ENCODE peak calls at places on chromosomes 16 and 17, in eight cellular contexts. D, G, P, F, T, A, U and O are unnamed samples. For H3K9me3, the result is how much of the 10 kb centered on the place peaks cover.

GRCh38 chr16:68469728-68470460 is 21.6 kb upstream of the SMPD3 start:
- DNase-seq in D (no peak), U (no peak), F (no peak), P (no peak), T (no peak), A (no peak), G (no peak), O (no peak)

GRCh38 chr17:61247438-61247837 is 152.2 kb upstream of the TBX2 start:
- DNase-seq in T (no peak), F (no peak), P (no peak), G (no peak), D (no peak), U (no peak), A (no peak), O (no peak)

GRCh38 chr17:66573078-66573477 is 261.8 kb upstream of the CACNG5 start:
- DNase-seq in F (no peak), D (no peak), T (no peak), P (no peak), A (no peak), U (no peak), G (no peak), O (no peak)

GRCh38 chr16:50977064-50977621 is 173.9 kb downstream of the SALL1 start:
- DNase-seq in G (no peak), U (no peak), T (no peak), D (no peak), F (no peak), P (no peak), A (no peak), O (no peak)

GRCh38 chr17:17840751-17841591 is 4.2 kb upstream of the SREBF1 start:
- DNase-seq in P (no peak), U (peak), G (no peak), A (no peak), F (no peak), T (no peak), D (no peak), O (no peak)

GRCh38 chr16:8850279-8850885 is 18.4 kb downstream of the CARHSP1 start:
- DNase-seq in U (no peak), F (peak), A (no peak), T (peak), P (no peak), G (no peak), D (no peak), O (no peak)

GRCh38 chr17:47998044-47998443 is 27.1 kb downstream of the CDK5RAP3 start:
- DNase-seq in U (no peak), D (no peak), T (no peak), A (no peak), F (no peak), G (no peak), P (no peak), O (no peak)

GRCh38 chr17:58081641-58082340 is 1.4 kb upstream of the DYNLL2 start:
- DNase-seq in A (no peak), T (no peak), G (peak), D (no peak), F (no peak), U (no peak), P (no peak), O (no peak)

GRCh38 chr17:64774888-64775600 is 112.9 kb upstream of the SMURF2 start:
- DNase-seq in F (no peak), G (no peak), T (no peak), A (no peak), P (no peak), U (no peak), D (no peak), O (no peak)

GRCh38 chr17:66964930-66965800 is 658 bp downstream of the CACNG4 start:
- DNase-seq in D (no peak), U (no peak), A (no peak), G (no peak), F (no peak), T (no peak), P (no peak), O (no peak)

GRCh38 chr17:82167028-82167427 is 45.6 kb downstream of the CCDC57 start:
- DNase-seq in U (no peak), F (no peak), A (no peak), D (no peak), G (no peak), P (no peak), T (no peak), O (no peak)

GRCh38 chr16:80375973-80376372 is 164.8 kb upstream of the DYNLRB2 start:
- DNase-seq in U (no peak), A (no peak), F (no peak), G (no peak), D (no peak), P (no peak), T (no peak), O (no peak)

GRCh38 chr17:18139949-18140348 is 31.4 kb downstream of the MYO15A start:
- DNase-seq in D (no peak), F (no peak), P (no peak), U (no peak), A (no peak), T (no peak), G (no peak), O (no peak)

GRCh38 chr17:31391496-31391949 is at the start of gene RAB11FIP4:
- DNase-seq in T (peak), F (no peak), D (no peak), G (no peak), P (no peak), U (peak), A (no peak), O (no peak)

GRCh38 chr17:66855204-66855603 is 20.3 kb downstream of the CACNG5 start:
- DNase-seq in G (no peak), A (no peak), D (peak), F (no peak), T (no peak), P (no peak), U (no peak), O (no peak)

GRCh38 chr17:39244016-39244599 is 18.4 kb upstream of the STAC2 start:
- DNase-seq in G (no peak), U (no peak), D (no peak), F (no peak), A (no peak), P (no peak), T (no peak), O (no peak)

GRCh38 chr17:17824780-17825614 is 11.8 kb downstream of the SREBF1 start:
- DNase-seq in T (no peak), U (peak), A (no peak), P (no peak), G (no peak), D (no peak), F (no peak), O (no peak)

GRCh38 chr17:39705786-39706348 is 6.0 kb downstream of the ERBB2 start:
- DNase-seq in G (peak), U (no peak), D (no peak), T (no peak), P (no peak), A (no peak), F (peak), O (no peak)

GRCh38 chr17:4908301-4908700 is 5.4 kb upstream of the CHRNE start:
- DNase-seq in U (no peak), D (no peak), F (no peak), P (no peak), T (no peak), G (no peak), A (no peak), O (no peak)

GRCh38 chr17:27066315-27066714 is 227.6 kb upstream of the WSB1 start:
- DNase-seq in G (no peak), P (no peak), A (no peak), D (no peak), T (no peak), F (no peak), U (no peak), O (no peak)
- H3K9me3 ChIP-seq in G (under half), P (under half), A (under half), D (under half), T (under half), F (under half), U (under half), O (under half)

DNA sequence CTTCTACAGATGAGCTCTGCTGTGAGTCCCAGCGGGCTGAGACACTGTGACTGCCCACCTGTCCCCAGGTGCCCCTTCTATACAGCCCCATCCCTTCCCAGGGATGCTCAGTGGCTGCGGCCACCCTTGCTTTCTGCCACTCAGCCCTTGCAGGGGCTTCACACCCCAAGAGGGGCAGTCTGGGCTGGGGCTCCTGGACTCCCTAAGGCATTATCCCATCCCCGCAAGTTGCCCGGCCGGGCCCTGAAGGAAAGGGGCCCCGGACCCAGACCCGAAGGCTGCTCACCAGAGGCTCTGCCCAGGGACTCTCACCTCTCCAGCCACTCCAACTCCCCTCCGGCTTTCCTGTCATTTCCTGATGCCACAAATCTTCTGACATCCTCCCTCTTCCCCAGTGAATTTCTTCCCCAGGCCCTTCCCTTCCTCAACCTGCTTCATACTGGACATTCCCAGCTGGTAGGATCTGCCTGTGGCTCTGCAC is 88.5 kb upstream of the TOB1 start:
- DNase-seq in D (no peak), P (no peak), T (no peak), G (no peak), U (no peak), F (no peak), A (no peak), O (no peak)
- H3K9me3 ChIP-seq in D (under half), P (under half), T (under half), G (under half), U (under half), F (under half), A (under half), O (under half)

DNA sequence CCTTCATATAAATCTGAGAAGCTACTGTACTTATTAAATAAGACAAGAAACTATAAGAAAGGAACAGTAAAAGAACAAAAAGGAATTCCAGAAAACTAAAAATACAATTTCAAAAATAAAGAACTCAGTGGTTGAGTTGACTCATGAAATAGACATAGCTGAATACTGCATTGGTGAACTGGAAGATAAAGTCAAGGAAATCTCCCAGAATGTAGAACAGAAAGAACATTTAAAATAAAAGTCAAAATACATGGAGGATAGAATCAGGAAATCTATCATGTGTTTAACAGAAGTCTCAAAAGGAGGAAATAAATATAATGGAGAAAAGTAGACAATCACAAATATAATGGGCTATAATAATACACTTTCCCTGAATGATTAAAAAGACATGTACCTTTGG is 136.4 kb upstream of the PMFBP1 start:
- DNase-seq in G (no peak), F (no peak), A (no peak), U (no peak), D (no peak), T (no peak), P (no peak), O (no peak)
- H3K9me3 ChIP-seq in G (under half), F (under half), A (under half), U (under half), D (under half), T (under half), P (under half), O (under half)

GRCh38 chr17:29034510-29034909 is 8.4 kb upstream of the PIPOX start:
- DNase-seq in D (no peak), G (no peak), T (no peak), A (no peak), F (no peak), U (no peak), P (no peak), O (no peak)
- H3K9me3 ChIP-seq in D (under half), G (under half), T (under half), A (under half), F (under half), U (under half), P (under half), O (under half)